ENCODE peak calls at places on chromosomes 16 and 17, in seven cellular contexts. P is CD8-positive, alpha-beta T cell; T is H1; S is HCT116; J is naive thymus-derived CD4-positive, alpha-beta T cell; C is SJSA1; Y is CD8-positive, alpha-beta memory T cell. A is an unnamed sample.
A peak's percentile ranks its signal among the peaks of the same experiment; 100 is the strongest.

GRCh38 chr16:24508614-24509013 is 30.8 kb upstream of the RBBP6 start:
- DNase-seq in P (no peak), T (no peak), S (no peak), J (no peak), C (no peak), Y (no peak), A (peak; percentile 33)

GRCh38 chr17:73420897-73421296 is 109.1 kb upstream of the CDC42EP4 start:
- DNase-seq in P (no peak), T (no peak), S (peak; percentile 77), J (no peak), C (no peak), Y (no peak), A (no peak)

GRCh38 chr16:55464375-55464774 is 14.6 kb upstream of the MMP2 start:
- DNase-seq in P (no peak), T (no peak), S (no peak), J (no peak), C (no peak), Y (no peak), A (no peak)

GRCh38 chr16:17053536-17054160 is 417.1 kb downstream of the XYLT1 start:
- DNase-seq in P (no peak), T (no peak), S (no peak), J (no peak), C (no peak), Y (no peak), A (no peak)

GRCh38 chr16:70689970-70690905 is 4.4 kb upstream of the MTSS2 start:
- DNase-seq in P (no peak), T (no peak), S (no peak), J (no peak), C (no peak), Y (no peak), A (no peak)

GRCh38 chr17:76548378-76549214 is 8.8 kb downstream of the PRCD start:
- DNase-seq in P (no peak), T (no peak), S (no peak), J (no peak), C (no peak), Y (no peak), A (no peak)

GRCh38 chr17:72640415-72641165 is 451.9 kb downstream of the SLC39A11 start:
- DNase-seq in P (no peak), T (no peak), S (no peak), J (no peak), C (no peak), Y (no peak), A (no peak)

GRCh38 chr17:4479982-4480751 is 18.5 kb upstream of the SPNS2 start:
- DNase-seq in P (no peak), T (no peak), S (no peak), J (no peak), C (no peak), Y (no peak), A (no peak)

GRCh38 chr17:81400154-81400938 is 5.1 kb downstream of the BAHCC1 start:
- DNase-seq in P (no peak), T (no peak), S (no peak), J (no peak), C (peak; percentile 81), Y (no peak), A (no peak)

GRCh38 chr17:80517641-80518040 is 27.0 kb upstream of the RPTOR start:
- DNase-seq in P (no peak), T (no peak), S (no peak), J (no peak), C (no peak), Y (no peak), A (no peak)

GRCh38 chr17:15952048-15952532 is 7.2 kb downstream of the ADORA2B start:
- DNase-seq in P (no peak), T (no peak), S (no peak), J (no peak), C (no peak), Y (no peak), A (no peak)

GRCh38 chr17:62876063-62876462 is 67.9 kb upstream of the MARCHF10 start:
- DNase-seq in P (no peak), T (no peak), S (no peak), J (no peak), C (no peak), Y (no peak), A (no peak)

GRCh38 chr17:72719582-72720493 is 372.6 kb downstream of the SLC39A11 start:
- DNase-seq in P (peak; percentile 27), T (no peak), S (no peak), J (peak; percentile 48), C (peak; percentile 68), Y (peak; percentile 22), A (peak; percentile 14)

GRCh38 chr16:74954763-74955162 is 30.2 kb downstream of the WDR59 start:
- DNase-seq in P (no peak), T (no peak), S (no peak), J (no peak), C (no peak), Y (no peak), A (no peak)

GRCh38 chr16:50190292-50190691 is 37.2 kb downstream of the TENT4B start:
- DNase-seq in P (no peak), T (no peak), S (no peak), J (no peak), C (no peak), Y (no peak), A (no peak)

GRCh38 chr17:18166894-18167293 is 16.7 kb upstream of the ALKBH5 start:
- DNase-seq in P (no peak), T (no peak), S (no peak), J (no peak), C (no peak), Y (no peak), A (no peak)

GRCh38 chr17:38967290-38967738 is at the start of gene FBXO47:
- DNase-seq in P (peak; percentile 65), T (peak; percentile 94), S (no peak), J (peak; percentile 68), C (no peak), Y (peak; percentile 79), A (peak; percentile 90)

GRCh38 chr17:45662432-45662831 is 121.7 kb upstream of the CRHR1 start:
- DNase-seq in P (no peak), T (no peak), S (no peak), J (no peak), C (no peak), Y (no peak), A (no peak)

GRCh38 chr17:31859487-31860008 is 504 bp upstream of the COPRS start:
- DNase-seq in P (no peak), T (no peak), S (no peak), J (no peak), C (no peak), Y (no peak), A (no peak)

GRCh38 chr17:5492970-5493369 is 6.6 kb downstream of the MIS12 start:
- DNase-seq in P (no peak), T (no peak), S (no peak), J (no peak), C (no peak), Y (no peak), A (no peak)

GRCh38 chr16:66588981-66589713 is 9.9 kb downstream of the CMTM2 start:
- DNase-seq in P (peak; percentile 54), T (no peak), S (no peak), J (peak; percentile 57), C (no peak), Y (peak; percentile 51), A (no peak)

GRCh38 chr17:50206604-50207293 is 5.3 kb upstream of the COL1A1 start:
- DNase-seq in P (no peak), T (no peak), S (no peak), J (no peak), C (peak; percentile 84), Y (no peak), A (no peak)

GRCh38 chr17:82408288-82408937 is 9.7 kb upstream of the HEXD start:
- DNase-seq in P (no peak), T (no peak), S (no peak), J (no peak), C (peak; percentile 89), Y (no peak), A (no peak)

GRCh38 chr16:57377080-57377841 is 5.0 kb downstream of the CX3CL1 start:
- DNase-seq in P (no peak), T (no peak), S (no peak), J (no peak), C (peak; percentile 83), Y (no peak), A (no peak)

GRCh38 chr16:85555549-85556455 is 57.3 kb upstream of the GSE1 start:
- DNase-seq in P (no peak), T (no peak), S (no peak), J (no peak), C (peak; percentile 61), Y (no peak), A (no peak)

GRCh38 chr17:46770818-46771600 is 47.5 kb downstream of the WNT3 start:
- DNase-seq in P (no peak), T (no peak), S (no peak), J (no peak), C (peak; percentile 69), Y (no peak), A (no peak)

GRCh38 chr16:68234188-68235104 is 1.5 kb downstream of the ESRP2 start:
- DNase-seq in P (no peak), T (no peak), S (peak; percentile 61), J (no peak), C (no peak), Y (no peak), A (no peak)
- H3K27ac ChIP-seq in P (no peak overlapping the region), T (no peak overlapping the region), S (peak overlapping the region; percentile 86), J (peak overlapping the region; percentile 11), C (no peak overlapping the region), Y (no peak overlapping the region), A (no peak overlapping the region)

GRCh38 chr16:46775214-46775613 is 27.1 kb upstream of the MYLK3 start:
- DNase-seq in P (no peak), T (no peak), S (no peak), J (no peak), C (no peak), Y (no peak), A (no peak)
- H3K27ac ChIP-seq in P (no peak overlapping the region), T (no peak overlapping the region), S (no peak overlapping the region), J (no peak overlapping the region), C (no peak overlapping the region), Y (no peak overlapping the region), A (no peak overlapping the region)

DNA sequence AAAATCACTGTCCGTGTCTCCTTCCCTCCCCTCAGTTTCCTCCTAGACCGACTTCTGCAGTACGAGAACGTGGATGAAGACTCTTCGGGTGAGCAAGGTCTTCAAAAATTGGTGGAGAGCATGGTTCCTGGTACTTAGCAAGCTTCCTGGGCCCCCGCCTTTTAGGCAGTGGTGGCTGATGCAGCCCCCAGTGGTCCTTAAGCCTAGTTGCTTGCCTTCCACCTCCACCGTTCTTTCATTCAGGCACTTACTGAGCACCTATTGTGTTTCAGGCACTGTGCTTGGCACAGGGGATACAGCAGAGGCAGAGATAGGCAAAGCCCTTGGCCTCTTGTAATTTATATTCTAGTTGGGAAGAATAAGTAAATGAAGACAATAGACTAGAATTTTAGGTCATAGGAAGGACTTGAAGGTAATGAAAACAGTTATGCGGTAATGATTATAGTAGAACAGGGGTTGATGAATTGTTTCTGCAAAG is 771 bp downstream of the INO80E start:
- DNase-seq in P (no peak), T (no peak), S (no peak), J (no peak), C (no peak), Y (no peak), A (no peak)
- H3K27ac ChIP-seq in P (peak overlapping the region; percentile 99), T (no peak overlapping the region), S (peak overlapping the region; percentile 88), J (peak overlapping the region; percentile 99), C (no peak overlapping the region), Y (peak overlapping the region; percentile 95), A (peak overlapping the region; percentile 79)

DNA sequence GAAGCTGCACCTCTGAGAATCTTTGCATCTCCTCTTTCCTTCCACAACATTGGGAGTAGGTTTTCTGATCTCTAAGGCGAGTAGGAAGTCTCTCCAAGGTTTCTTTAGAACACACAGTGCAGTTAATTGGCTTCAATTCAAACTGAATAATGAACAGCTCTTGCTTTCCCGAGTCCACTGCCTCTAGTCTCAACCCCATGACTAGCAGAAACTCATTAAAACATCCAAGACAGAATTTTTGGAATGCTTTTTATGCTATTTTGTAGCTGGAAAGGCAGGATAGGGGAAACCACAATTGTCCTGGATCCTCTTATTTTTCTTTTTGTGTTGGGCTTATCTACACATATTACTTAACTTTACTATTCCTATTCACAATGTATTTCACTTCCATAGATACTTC is 206.6 kb downstream of the CDH8 start:
- DNase-seq in P (no peak), T (no peak), S (no peak), J (no peak), C (no peak), Y (no peak), A (no peak)
- H3K27ac ChIP-seq in P (no peak overlapping the region), T (no peak overlapping the region), S (no peak overlapping the region), J (no peak overlapping the region), C (no peak overlapping the region), Y (no peak overlapping the region), A (no peak overlapping the region)